ENCODE peak calls at places on chromosome 14, in seven cellular contexts. M is A549, I is Panc1, V is mucosa of descending colon, N is lung, E is nephron progenitor cell, Z is stomach. L is an unnamed sample.

GRCh38 chr14:65993103-65993502 is 493.1 kb upstream of the CCDC196 start:
- DNase-seq in N (no peak), V (no peak), Z (no peak), I (no peak), E (no peak), M (no peak), L (no peak)

GRCh38 chr14:46048127-46048526 is 603.5 kb downstream of the RPL10L start:
- DNase-seq in E (peak), M (peak), I (peak), Z (peak), V (no peak), N (no peak), L (no peak)

GRCh38 chr14:56102901-56103409 is 15.3 kb upstream of the PELI2 start:
- DNase-seq in M (no peak), E (no peak), I (no peak), N (no peak), Z (no peak), V (no peak), L (no peak)

GRCh38 chr14:54453252-54453651 is 12.1 kb upstream of the CNIH1 start:
- DNase-seq in I (no peak), M (no peak), Z (no peak), E (no peak), N (no peak), V (no peak), L (no peak)

GRCh38 chr14:30751646-30752416 is 122.5 kb upstream of the COCH start:
- DNase-seq in Z (no peak), V (no peak), E (no peak), I (no peak), M (peak), N (no peak), L (no peak)

GRCh38 chr14:66017960-66018359 is 468.2 kb upstream of the CCDC196 start:
- DNase-seq in V (no peak), I (no peak), M (no peak), Z (no peak), N (no peak), E (no peak), L (no peak)

GRCh38 chr14:54566410-54567223 is at the start of gene SAMD4A:
- DNase-seq in V (peak), Z (peak), E (peak), N (peak), M (peak), I (no peak), L (peak)

GRCh38 chr14:50963919-50964318 is 19.6 kb upstream of the PYGL start:
- DNase-seq in I (no peak), V (no peak), M (no peak), E (no peak), Z (no peak), N (no peak), L (no peak)

GRCh38 chr14:52262600-52262999 is 4.9 kb upstream of the PTGDR start:
- DNase-seq in I (no peak), E (no peak), N (no peak), M (no peak), V (no peak), Z (no peak), L (no peak)

GRCh38 chr14:67881225-67881624 is 61.6 kb downstream of the RAD51B start:
- DNase-seq in N (no peak), Z (no peak), E (no peak), M (no peak), V (no peak), I (no peak), L (no peak)

GRCh38 chr14:67882973-67883372 is 63.4 kb downstream of the RAD51B start:
- DNase-seq in M (no peak), I (no peak), N (no peak), E (no peak), V (no peak), Z (no peak), L (no peak)

GRCh38 chr14:67886221-67886620 is 66.6 kb downstream of the RAD51B start:
- DNase-seq in M (no peak), V (no peak), Z (no peak), I (no peak), E (peak), N (no peak), L (no peak)

GRCh38 chr14:67887478-67887877 is 67.9 kb downstream of the RAD51B start:
- DNase-seq in I (no peak), N (no peak), E (no peak), M (no peak), V (no peak), Z (no peak), L (no peak)

DNA sequence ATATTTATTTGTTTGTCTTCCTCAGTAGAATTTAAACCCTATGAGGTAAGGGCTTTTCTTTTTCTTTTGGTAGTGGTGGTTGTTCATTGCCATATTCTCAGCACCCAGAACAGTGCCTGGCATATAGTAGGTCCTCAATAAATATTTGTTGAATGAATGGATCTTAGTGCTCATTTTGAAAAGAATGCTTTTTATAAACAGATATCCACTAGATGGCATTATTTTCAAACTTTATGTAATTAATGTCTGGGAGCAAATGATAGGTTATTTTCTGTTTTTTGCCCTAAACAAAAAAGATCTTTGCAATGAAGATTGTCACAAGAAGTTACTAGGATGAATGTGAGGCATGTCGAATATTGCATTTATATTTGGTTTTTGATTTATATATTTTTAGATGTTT is 64.1 kb downstream of the RAD51B start:
- DNase-seq in I (no peak), E (no peak), Z (no peak), M (peak), N (no peak), V (no peak), L (no peak)
- TF ChIP-seq CTCF in I (peak), E (no peak), Z (no peak), M (peak), N (no peak), V (no peak), L (no peak)

GRCh38 chr14:64562432-64562831 is 12.7 kb downstream of the PPP1R36 start:
- DNase-seq in Z (no peak), V (no peak), N (no peak), M (no peak), I (no peak), E (no peak), L (no peak)

GRCh38 chr14:64556526-64556925 is 6.8 kb downstream of the PPP1R36 start:
- DNase-seq in M (peak), Z (no peak), N (no peak), I (no peak), V (no peak), E (no peak), L (no peak)

GRCh38 chr14:64566651-64567122 is 16.9 kb downstream of the PPP1R36 start:
- DNase-seq in Z (no peak), V (no peak), N (no peak), I (no peak), E (no peak), M (no peak), L (no peak)

GRCh38 chr14:64563696-64564095 is 13.9 kb downstream of the PPP1R36 start:
- DNase-seq in M (no peak), E (no peak), Z (no peak), V (no peak), N (no peak), I (no peak), L (no peak)

DNA sequence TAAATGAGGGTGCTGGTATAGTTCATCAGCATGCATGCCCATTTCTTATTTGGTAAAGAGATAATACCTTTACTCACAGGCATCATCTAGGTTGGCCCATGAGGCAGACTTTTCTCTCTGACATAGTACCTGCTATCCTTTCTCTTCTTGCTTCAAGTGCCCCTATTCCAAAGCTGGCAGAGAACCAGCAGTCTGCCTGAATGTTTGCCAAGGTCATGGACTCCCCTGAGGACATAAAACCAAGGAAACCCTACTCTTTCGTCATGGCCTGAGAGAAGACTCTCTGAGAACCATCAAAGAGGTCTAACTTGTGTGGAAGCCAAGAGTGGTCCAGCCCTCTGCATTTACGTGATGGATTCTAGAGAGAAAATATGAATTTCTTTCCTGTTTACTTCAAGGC is 11.9 kb downstream of the PPP1R36 start:
- DNase-seq in Z (no peak), I (no peak), E (no peak), N (no peak), V (no peak), M (no peak), L (no peak)
- TF ChIP-seq CTCF in Z (no peak), I (no peak), E (no peak), N (no peak), V (no peak), M (no peak), L (no peak)

GRCh38 chr14:89266754-89267153 is 150.3 kb downstream of the FOXN3 start:
- DNase-seq in M (no peak), N (no peak), Z (no peak), I (no peak), E (no peak), V (no peak), L (no peak)

GRCh38 chr14:89267656-89268055 is 149.4 kb downstream of the FOXN3 start:
- DNase-seq in E (no peak), M (no peak), V (no peak), N (no peak), Z (no peak), I (no peak), L (no peak)

GRCh38 chr14:89269404-89269803 is 147.6 kb downstream of the FOXN3 start:
- DNase-seq in V (no peak), I (no peak), E (no peak), N (no peak), M (no peak), Z (no peak), L (no peak)

GRCh38 chr14:89267163-89267562 is 149.9 kb downstream of the FOXN3 start:
- DNase-seq in E (no peak), V (peak), N (no peak), Z (no peak), I (no peak), M (no peak), L (no peak)

DNA sequence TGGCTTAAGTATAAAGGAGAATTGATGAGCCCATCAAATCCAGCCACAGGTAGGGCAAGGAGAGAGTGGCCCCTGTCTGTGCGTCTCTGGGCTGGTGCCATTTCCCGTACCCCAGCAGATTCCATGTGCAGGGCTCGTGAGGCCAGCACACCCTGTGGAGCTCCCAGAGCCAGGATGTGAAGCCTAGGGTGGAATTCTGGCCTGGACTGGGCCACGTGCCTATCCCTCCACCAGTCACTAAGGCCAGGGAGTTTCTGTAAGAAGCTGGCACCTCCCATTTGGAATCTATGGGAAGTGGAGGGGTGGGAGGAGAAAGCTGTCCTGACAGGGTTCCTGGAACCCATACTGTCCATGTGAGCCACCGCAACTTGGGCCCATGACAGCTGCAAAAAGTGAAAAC is 148.5 kb downstream of the FOXN3 start:
- DNase-seq in M (no peak), I (no peak), Z (no peak), E (no peak), N (no peak), V (no peak), L (no peak)
- TF ChIP-seq CTCF in M (no peak), I (no peak), Z (no peak), E (no peak), N (no peak), V (no peak), L (no peak)

GRCh38 chr14:104724981-104725771 is 1.1 kb downstream of the ADSS1 start:
- DNase-seq in M (peak), E (peak), Z (peak), I (no peak), V (peak), N (no peak), L (no peak)
- TF ChIP-seq CTCF in M (peak), E (peak), Z (no peak), I (peak), V (no peak), N (no peak), L (no peak)